ENCODE peak calls at places on chromosomes 2 and 18, in six cellular contexts. L is prostate gland, C is upper lobe of left lung, B is HL-60, Z is HCT116, K is K562. X is an unnamed sample.

GRCh38 chr2:118464546-118464945 is 376.3 kb downstream of the INSIG2 start:
- DNase-seq in L (no peak), C (no peak), B (no peak), Z (no peak), K (no peak), X (no peak)

GRCh38 chr2:8543412-8544167 is 138.3 kb upstream of the ID2 start:
- DNase-seq in L (no peak), C (peak; percentile 83), B (peak; percentile 95), Z (no peak), K (no peak), X (peak; percentile 88)

GRCh38 chr2:44906972-44907371 is 34.5 kb upstream of the SIX3 start:
- DNase-seq in L (no peak), C (peak; percentile 32), B (no peak), Z (no peak), K (no peak), X (no peak)

GRCh38 chr18:11324510-11324909 is 175.1 kb upstream of the PIEZO2 start:
- DNase-seq in L (no peak), C (no peak), B (no peak), Z (no peak), K (no peak), X (no peak)

GRCh38 chr2:230692760-230693159 is 19.9 kb upstream of the CAB39 start:
- DNase-seq in L (no peak), C (no peak), B (no peak), Z (no peak), K (no peak), X (no peak)

GRCh38 chr2:119292226-119292625 is 68.6 kb downstream of the STEAP3 start:
- DNase-seq in L (no peak), C (no peak), B (no peak), Z (no peak), K (no peak), X (no peak)

GRCh38 chr2:157789933-157790511 is 86.1 kb downstream of the ACVR1 start:
- DNase-seq in L (peak; percentile 74), C (no peak), B (no peak), Z (no peak), K (no peak), X (no peak)

GRCh38 chr2:55116966-55117365 is 66.7 kb upstream of the RTN4 start:
- DNase-seq in L (no peak), C (no peak), B (no peak), Z (no peak), K (no peak), X (no peak)

GRCh38 chr2:42047488-42048317 is at the start of gene PKDCC:
- DNase-seq in L (peak; percentile 56), C (peak; percentile 96), B (no peak), Z (no peak), K (peak; percentile 93), X (peak; percentile 100)

GRCh38 chr2:24342110-24342910 is 18.0 kb downstream of the ITSN2 start:
- DNase-seq in L (no peak), C (no peak), B (no peak), Z (no peak), K (no peak), X (no peak)

GRCh38 chr2:55907686-55908085 is 15.9 kb downstream of the EFEMP1 start:
- DNase-seq in L (peak; percentile 73), C (no peak), B (no peak), Z (no peak), K (no peak), X (no peak)

GRCh38 chr2:163652741-163653140 is 83.1 kb downstream of the FIGN start:
- DNase-seq in L (no peak), C (no peak), B (no peak), Z (no peak), K (no peak), X (no peak)

GRCh38 chr18:43590182-43590903 is 313.1 kb upstream of the SYT4 start:
- DNase-seq in L (no peak), C (peak; percentile 71), B (no peak), Z (no peak), K (no peak), X (no peak)

GRCh38 chr2:65636024-65636423 is 203.6 kb upstream of the SPRED2 start:
- DNase-seq in L (no peak), C (no peak), B (no peak), Z (no peak), K (no peak), X (no peak)

GRCh38 chr2:47534179-47534919 is 131.4 kb downstream of the MSH2 start:
- DNase-seq in L (no peak), C (no peak), B (peak; percentile 12), Z (no peak), K (peak; percentile 75), X (peak; percentile 44)

GRCh38 chr2:200288670-200289429 is 17.6 kb upstream of the SPATS2L start:
- DNase-seq in L (peak; percentile 47), C (no peak), B (no peak), Z (no peak), K (no peak), X (no peak)

GRCh38 chr2:24635181-24635580 is 144.1 kb downstream of the NCOA1 start:
- DNase-seq in L (no peak), C (no peak), B (no peak), Z (no peak), K (no peak), X (peak; percentile 23)

GRCh38 chr2:179340678-179341077 is 76.0 kb upstream of the SESTD1 start:
- DNase-seq in L (no peak), C (no peak), B (peak; percentile 1), Z (peak; percentile 19), K (no peak), X (no peak)

GRCh38 chr2:165055081-165055879 is 100.0 kb upstream of the SLC38A11 start:
- DNase-seq in L (no peak), C (no peak), B (no peak), Z (no peak), K (no peak), X (peak; percentile 49)

GRCh38 chr18:23512641-23513040 is 9.3 kb downstream of the RMC1 start:
- DNase-seq in L (no peak), C (no peak), B (no peak), Z (no peak), K (no peak), X (no peak)

DNA sequence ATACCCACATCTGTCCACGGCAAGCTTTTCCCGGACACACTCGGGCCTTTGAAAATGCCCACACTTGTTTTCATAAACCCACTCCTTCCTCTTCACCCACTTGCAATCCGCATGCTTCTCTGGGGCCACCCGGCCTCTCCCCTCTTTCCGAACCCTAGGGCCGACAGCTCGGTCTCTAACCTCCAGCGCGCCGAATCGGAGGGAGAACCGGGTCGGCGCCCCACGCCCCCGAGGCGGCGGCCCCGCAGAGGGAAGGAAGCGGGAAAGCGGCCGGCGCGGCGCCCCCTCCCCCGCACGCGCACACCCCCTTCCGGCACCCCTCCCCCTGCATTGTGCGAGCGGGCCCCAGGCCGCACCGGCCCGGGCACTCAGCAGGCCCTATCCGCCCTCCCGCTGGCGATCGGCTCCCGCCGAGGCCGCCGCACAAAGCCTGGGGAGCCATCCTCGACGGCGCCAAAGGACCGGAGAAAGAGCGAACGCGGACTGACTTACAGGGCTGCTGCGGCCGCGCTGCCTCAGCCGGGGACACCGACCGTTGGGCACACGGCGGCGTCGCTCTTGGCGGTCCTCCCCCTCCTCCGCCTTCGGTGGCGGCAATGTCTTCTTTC is 435 bp downstream of the PUM2 start:
- DNase-seq in L (peak; percentile 38), C (peak; percentile 93), B (peak; percentile 53), Z (no peak), K (peak; percentile 80), X (peak; percentile 93)
- TF ChIP-seq POLR2AphosphoS5 in L (no peak), C (no peak), B (peak; percentile 28), Z (no peak), K (peak; percentile 67), X (peak; percentile 43)

DNA sequence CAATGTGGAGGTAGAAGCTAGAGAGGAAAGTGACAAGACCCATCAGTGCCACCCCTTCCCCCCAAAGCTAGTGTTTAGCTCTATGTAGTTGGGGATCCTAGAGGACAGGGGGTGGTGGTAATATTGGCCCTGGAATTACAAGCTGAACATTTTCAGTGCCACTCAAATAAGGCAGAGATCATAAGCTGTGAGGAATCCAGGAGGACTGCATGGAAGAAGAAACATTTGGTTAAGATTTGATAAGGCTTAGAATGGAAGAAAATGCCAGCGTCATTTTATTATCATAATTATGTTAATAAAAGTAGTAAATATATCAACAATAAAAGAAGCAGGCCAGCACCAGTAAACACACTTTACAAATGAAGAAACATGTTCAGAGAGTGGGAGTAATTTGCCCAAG is 33.7 kb downstream of the KCNK3 start:
- DNase-seq in L (no peak), C (no peak), B (no peak), Z (no peak), K (no peak), X (no peak)
- H3K27me3 ChIP-seq in L (no peaks in the 10 kb centered on the region), C (no peaks in the 10 kb centered on the region), B (peaks cover 13% of the 10 kb centered on the region), Z (no peaks in the 10 kb centered on the region), K (peaks cover 14% of the 10 kb centered on the region), X (no peaks in the 10 kb centered on the region)

DNA sequence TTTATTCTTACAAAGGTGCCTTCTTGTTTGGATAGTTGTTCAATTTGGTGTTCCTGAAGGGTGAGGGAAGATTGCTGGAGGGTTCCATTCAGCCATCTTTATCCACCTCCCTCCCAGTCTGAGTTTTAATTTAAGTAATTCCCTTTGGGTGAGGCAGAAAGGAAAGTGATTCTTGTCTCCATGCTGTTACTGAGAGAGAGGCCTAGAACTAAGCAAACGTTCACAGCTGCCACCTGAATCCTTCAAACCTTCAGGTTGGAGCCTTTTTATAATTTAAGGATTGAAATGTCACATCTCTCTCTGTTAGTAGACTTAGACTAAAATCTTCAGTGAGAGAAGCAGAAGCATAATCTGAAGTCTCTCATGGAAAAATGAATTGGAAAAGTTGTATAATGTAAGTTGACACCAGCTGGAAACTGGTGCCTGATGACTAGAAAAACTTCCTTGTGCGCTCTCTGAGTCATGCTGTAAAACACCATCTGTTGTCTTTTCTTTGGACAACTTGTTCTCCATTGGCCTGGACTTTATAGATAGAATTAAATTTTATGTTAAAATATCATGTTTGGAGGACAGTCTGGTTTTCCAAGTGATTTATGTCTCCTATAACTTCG is 14.6 kb downstream of the STRADB start:
- DNase-seq in L (peak; percentile 66), C (no peak), B (no peak), Z (no peak), K (no peak), X (no peak)
- TF ChIP-seq POLR2AphosphoS5 in L (peak; percentile 95), C (no peak), B (no peak), Z (peak; percentile 17), K (no peak), X (peak; percentile 46)

GRCh38 chr2:146128216-146128615 is 1608.3 kb upstream of the ZEB2 start:
- DNase-seq in L (no peak), C (no peak), B (no peak), Z (no peak), K (no peak), X (no peak)

GRCh38 chr2:146119586-146119985 is 1599.7 kb upstream of the ZEB2 start:
- DNase-seq in L (no peak), C (no peak), B (no peak), Z (no peak), K (no peak), X (no peak)

GRCh38 chr2:146123714-146124113 is 1603.8 kb upstream of the ZEB2 start:
- DNase-seq in L (no peak), C (no peak), B (no peak), Z (no peak), K (no peak), X (no peak)

GRCh38 chr2:146124741-146125140 is 1604.8 kb upstream of the ZEB2 start:
- DNase-seq in L (no peak), C (no peak), B (no peak), Z (no peak), K (no peak), X (no peak)

DNA sequence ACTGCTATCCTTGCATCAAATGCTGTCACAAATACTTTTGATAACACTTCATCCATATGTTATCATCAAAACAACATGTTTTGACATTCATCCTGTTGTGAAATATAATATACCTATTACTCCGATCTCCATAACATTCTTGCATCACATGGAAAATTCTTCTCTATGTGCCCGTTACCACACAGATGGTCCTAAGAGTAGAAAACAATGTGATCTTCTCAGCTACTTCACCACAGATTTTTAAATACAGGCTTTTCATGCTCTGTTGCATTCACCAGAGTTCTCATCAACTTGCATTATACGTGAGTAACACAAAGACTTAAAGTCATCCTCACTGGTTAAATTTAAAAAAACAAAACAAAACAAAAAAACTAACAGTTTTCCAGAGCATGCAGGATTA is 1603.3 kb upstream of the ZEB2 start:
- DNase-seq in L (no peak), C (no peak), B (no peak), Z (no peak), K (no peak), X (no peak)
- H3K27me3 ChIP-seq in L (no peaks in the 10 kb centered on the region), C (no peaks in the 10 kb centered on the region), B (no peaks in the 10 kb centered on the region), Z (no peaks in the 10 kb centered on the region), K (no peaks in the 10 kb centered on the region), X (no peaks in the 10 kb centered on the region)